ENCODE peak calls at places on chromosome 19, in seven cellular contexts. W is H1, H is A673, D is lower leg skin, O is AG04450, A is AG10803, N is tibial artery. I is an unnamed sample.

GRCh38 chr19:47776568-47776967 is 1.9 kb upstream of the SELENOW start:
- DNase-seq in W (no peak), H (no peak), D (no peak), O (no peak), A (no peak), N (no peak), I (peak; percentile 40)

GRCh38 chr19:17540174-17540573 is 15.3 kb upstream of the COLGALT1 start:
- DNase-seq in W (no peak), H (no peak), D (no peak), O (no peak), A (no peak), N (no peak), I (no peak)

GRCh38 chr19:1884719-1885334 is 469 bp downstream of the ABHD17A start:
- DNase-seq in W (no peak), H (no peak), D (no peak), O (no peak), A (no peak), N (peak; percentile 70), I (no peak)

GRCh38 chr19:3985643-3986259 is 488 bp upstream of the EEF2 start:
- DNase-seq in W (no peak), H (no peak), D (no peak), O (no peak), A (no peak), N (no peak), I (no peak)

GRCh38 chr19:17777840-17778620 is 16.9 kb upstream of the B3GNT3 start:
- DNase-seq in W (peak; percentile 98), H (peak; percentile 59), D (no peak), O (no peak), A (peak; percentile 14), N (peak; percentile 73), I (no peak)

GRCh38 chr19:3163230-3163886 is 15.2 kb upstream of the S1PR4 start:
- DNase-seq in W (peak; percentile 85), H (peak; percentile 85), D (no peak), O (peak; percentile 30), A (peak; percentile 48), N (peak; percentile 69), I (peak; percentile 33)

GRCh38 chr19:35040826-35041547 is 534 bp upstream of the HPN start:
- DNase-seq in W (peak; percentile 86), H (no peak), D (peak; percentile 97), O (no peak), A (no peak), N (peak; percentile 89), I (peak; percentile 69)

GRCh38 chr19:36331353-36332228 is 47.4 kb downstream of the ZFP14 start:
- DNase-seq in W (peak; percentile 94), H (peak; percentile 95), D (peak; percentile 92), O (peak; percentile 84), A (peak; percentile 94), N (peak; percentile 89), I (peak; percentile 92)

GRCh38 chr19:36528921-36529518 is 949 bp upstream of the ZNF260 start:
- DNase-seq in W (peak; percentile 43), H (peak; percentile 14), D (no peak), O (no peak), A (no peak), N (no peak), I (no peak)

GRCh38 chr19:14632286-14632685 is 42.4 kb downstream of the ADGRE3 start:
- DNase-seq in W (no peak), H (peak; percentile 65), D (no peak), O (no peak), A (no peak), N (no peak), I (no peak)

GRCh38 chr19:44748426-44749254 is at the start of gene BCL3:
- DNase-seq in W (no peak), H (no peak), D (peak; percentile 93), O (no peak), A (peak; percentile 75), N (peak; percentile 85), I (peak; percentile 76)

GRCh38 chr19:41792513-41793413 is 3.6 kb upstream of the CEACAM3 start:
- DNase-seq in W (peak; percentile 76), H (peak; percentile 79), D (no peak), O (no peak), A (peak; percentile 59), N (no peak), I (peak; percentile 60)

GRCh38 chr19:35375505-35376307 is 4.8 kb downstream of the GPR42 start:
- DNase-seq in W (no peak), H (peak; percentile 67), D (peak; percentile 48), O (no peak), A (no peak), N (no peak), I (no peak)

GRCh38 chr19:48994035-48994386 is 324 bp downstream of the RUVBL2 start:
- DNase-seq in W (no peak), H (no peak), D (peak; percentile 89), O (no peak), A (no peak), N (no peak), I (no peak)

GRCh38 chr19:48461982-48462655 is 6.7 kb downstream of the KCNJ14 start:
- DNase-seq in W (peak; percentile 88), H (no peak), D (no peak), O (no peak), A (no peak), N (no peak), I (no peak)

GRCh38 chr19:29662604-29663404 is 2.5 kb upstream of the PLEKHF1 start:
- DNase-seq in W (no peak), H (no peak), D (peak; percentile 94), O (peak; percentile 85), A (peak; percentile 94), N (peak; percentile 93), I (peak; percentile 80)

GRCh38 chr19:35013047-35013819 is 13.1 kb downstream of the GRAMD1A start:
- DNase-seq in W (peak; percentile 97), H (peak; percentile 71), D (peak; percentile 94), O (no peak), A (peak; percentile 38), N (peak; percentile 80), I (peak; percentile 64)

GRCh38 chr19:28715157-28715556 is 497.8 kb downstream of the UQCRFS1 start:
- DNase-seq in W (no peak), H (no peak), D (no peak), O (no peak), A (no peak), N (no peak), I (no peak)

GRCh38 chr19:33553530-33554310 is 32.1 kb upstream of the PEPD start:
- DNase-seq in W (no peak), H (no peak), D (no peak), O (no peak), A (no peak), N (peak; percentile 60), I (no peak)
- H3K4me3 ChIP-seq in W (no peak overlapping the region), H (no peak overlapping the region), D (no peak overlapping the region), O (no peak overlapping the region), A (no peak overlapping the region), N (no peak overlapping the region), I (no peak overlapping the region)

GRCh38 chr19:6664916-6665315 is 5.0 kb downstream of the TNFSF14 start:
- DNase-seq in W (no peak), H (no peak), D (no peak), O (no peak), A (no peak), N (no peak), I (no peak)

GRCh38 chr19:6662692-6663091 is 7.3 kb downstream of the TNFSF14 start:
- DNase-seq in W (no peak), H (no peak), D (no peak), O (no peak), A (no peak), N (no peak), I (no peak)

GRCh38 chr19:6668696-6669095 is 1.3 kb downstream of the TNFSF14 start:
- DNase-seq in W (no peak), H (no peak), D (no peak), O (no peak), A (no peak), N (no peak), I (no peak)

GRCh38 chr19:6663236-6664187 is 6.4 kb downstream of the TNFSF14 start:
- DNase-seq in W (no peak), H (peak; percentile 14), D (no peak), O (no peak), A (peak; percentile 13), N (no peak), I (no peak)

DNA sequence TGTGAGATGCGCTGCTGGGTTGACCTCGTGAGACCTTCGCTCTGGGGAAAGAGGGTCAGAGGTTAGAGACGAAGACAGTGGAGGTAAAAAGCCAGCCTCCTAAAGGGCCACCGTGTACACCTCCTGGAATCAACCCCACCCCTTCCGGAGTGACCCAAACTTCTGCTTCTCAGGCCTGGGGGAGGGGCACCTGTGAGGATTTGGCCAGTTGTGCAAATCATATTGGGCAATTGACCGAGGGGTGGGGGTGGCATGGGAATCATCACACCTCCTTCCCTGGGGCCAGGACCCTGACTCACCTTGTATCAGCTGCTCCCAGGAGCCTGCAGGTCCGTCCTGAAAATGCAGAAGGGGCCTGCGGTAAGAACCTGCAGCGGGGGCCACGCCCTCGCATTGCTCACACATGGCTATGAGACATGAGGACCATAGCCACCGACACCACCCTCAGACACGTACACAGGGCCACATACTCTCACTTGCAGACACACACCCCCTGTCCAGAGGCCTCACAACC is 2.8 kb downstream of the TNFSF14 start:
- DNase-seq in W (no peak), H (no peak), D (no peak), O (no peak), A (no peak), N (no peak), I (no peak)
- H3K4me3 ChIP-seq in W (no peak overlapping the region), H (no peak overlapping the region), D (no peak overlapping the region), O (no peak overlapping the region), A (no peak overlapping the region), N (no peak overlapping the region), I (no peak overlapping the region)

GRCh38 chr19:21566073-21566472 is 60.7 kb downstream of the ZNF429 start:
- DNase-seq in W (no peak), H (no peak), D (no peak), O (no peak), A (no peak), N (no peak), I (no peak)

GRCh38 chr19:21569497-21569870 is 64.1 kb downstream of the ZNF429 start:
- DNase-seq in W (no peak), H (no peak), D (no peak), O (no peak), A (no peak), N (no peak), I (no peak)

GRCh38 chr19:21574607-21575006 is 69.2 kb downstream of the ZNF429 start:
- DNase-seq in W (no peak), H (no peak), D (no peak), O (no peak), A (no peak), N (no peak), I (no peak)

GRCh38 chr19:21571316-21571715 is 65.9 kb downstream of the ZNF429 start:
- DNase-seq in W (no peak), H (no peak), D (no peak), O (no peak), A (no peak), N (no peak), I (no peak)

GRCh38 chr19:21568816-21569496 is 63.6 kb downstream of the ZNF429 start:
- DNase-seq in W (no peak), H (no peak), D (peak; percentile 94), O (no peak), A (peak; percentile 74), N (peak; percentile 94), I (peak; percentile 74)
- H3K4me3 ChIP-seq in W (no peak overlapping the region), H (no peak overlapping the region), D (no peak overlapping the region), O (no peak overlapping the region), A (peak overlapping the region; percentile 50), N (peak overlapping the region; percentile 51), I (peak overlapping the region; percentile 18)

DNA sequence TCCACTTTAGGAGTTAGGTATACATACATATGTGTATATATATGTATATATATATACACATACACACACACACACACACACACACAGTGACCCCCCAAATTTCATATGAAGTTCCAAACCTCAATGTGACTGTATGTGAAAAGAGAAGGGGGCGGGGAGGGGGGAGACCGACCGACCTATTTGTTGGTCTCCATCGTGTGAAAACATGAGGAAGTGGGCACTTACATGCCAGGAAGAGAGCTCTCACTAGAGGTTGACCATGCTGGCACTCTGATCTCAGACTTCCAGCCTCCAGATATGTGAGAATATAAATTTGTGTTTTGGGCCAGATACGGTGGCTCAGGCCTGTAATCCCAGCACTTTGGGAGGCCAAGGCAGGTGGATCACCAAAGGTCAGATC is 24.6 kb downstream of the ZNF562 start:
- DNase-seq in W (no peak), H (no peak), D (no peak), O (no peak), A (no peak), N (no peak), I (no peak)
- H3K4me3 ChIP-seq in W (no peak overlapping the region), H (no peak overlapping the region), D (no peak overlapping the region), O (no peak overlapping the region), A (no peak overlapping the region), N (no peak overlapping the region), I (no peak overlapping the region)